ENCODE peak calls at places on chromosomes 1 and 21, in nine cellular contexts. U is progenitor cell of endocrine pancreas, P is upper lobe of right lung, E is foreskin fibroblast, L is mucosa of descending colon, R is fibroblast of lung, A is RWPE1, S is cardiac fibroblast, W is endothelial cell. O is an unnamed sample.

GRCh38 chr1:3453891-3454810 is at the start of gene ARHGEF16:
- DNase-seq in U (peak), L (peak), W (peak), A (peak), P (peak), R (peak), S (peak), E (peak), O (no peak)

GRCh38 chr1:245393694-245394093 is 238.9 kb downstream of the KIF26B start:
- DNase-seq in R (no peak), E (no peak), L (no peak), A (no peak), U (no peak), S (no peak), P (no peak), W (no peak), O (no peak)

GRCh38 chr1:153404768-153405167 is 11.6 kb upstream of the S100A7A start:
- DNase-seq in P (peak), L (no peak), S (no peak), W (peak), U (no peak), E (peak), A (peak), R (no peak), O (no peak)

GRCh38 chr1:207004931-207005830 is 27.4 kb downstream of the C1orf116 start:
- DNase-seq in E (peak), P (no peak), R (peak), S (peak), W (peak), L (no peak), U (no peak), A (peak), O (no peak)

GRCh38 chr1:5222626-5223025 is 568.2 kb downstream of the AJAP1 start:
- DNase-seq in E (no peak), A (no peak), P (no peak), R (no peak), W (no peak), L (no peak), U (no peak), S (no peak), O (no peak)

GRCh38 chr1:13830170-13830569 is 130.2 kb downstream of the PRDM2 start:
- DNase-seq in R (no peak), P (no peak), S (no peak), W (no peak), E (no peak), L (no peak), A (no peak), U (no peak), O (no peak)

GRCh38 chr1:230173176-230173575 is 106.1 kb downstream of the GALNT2 start:
- DNase-seq in A (no peak), S (no peak), W (no peak), E (no peak), L (no peak), P (no peak), U (no peak), R (no peak), O (no peak)

GRCh38 chr1:223230161-223230881 is 87.3 kb upstream of the TLR5 start:
- DNase-seq in P (no peak), A (peak), S (peak), E (peak), R (peak), L (no peak), W (no peak), U (no peak), O (no peak)

GRCh38 chr1:241775021-241775420 is 73.0 kb upstream of the EXO1 start:
- DNase-seq in L (no peak), R (no peak), W (no peak), E (no peak), A (peak), U (no peak), S (no peak), P (no peak), O (no peak)

DNA sequence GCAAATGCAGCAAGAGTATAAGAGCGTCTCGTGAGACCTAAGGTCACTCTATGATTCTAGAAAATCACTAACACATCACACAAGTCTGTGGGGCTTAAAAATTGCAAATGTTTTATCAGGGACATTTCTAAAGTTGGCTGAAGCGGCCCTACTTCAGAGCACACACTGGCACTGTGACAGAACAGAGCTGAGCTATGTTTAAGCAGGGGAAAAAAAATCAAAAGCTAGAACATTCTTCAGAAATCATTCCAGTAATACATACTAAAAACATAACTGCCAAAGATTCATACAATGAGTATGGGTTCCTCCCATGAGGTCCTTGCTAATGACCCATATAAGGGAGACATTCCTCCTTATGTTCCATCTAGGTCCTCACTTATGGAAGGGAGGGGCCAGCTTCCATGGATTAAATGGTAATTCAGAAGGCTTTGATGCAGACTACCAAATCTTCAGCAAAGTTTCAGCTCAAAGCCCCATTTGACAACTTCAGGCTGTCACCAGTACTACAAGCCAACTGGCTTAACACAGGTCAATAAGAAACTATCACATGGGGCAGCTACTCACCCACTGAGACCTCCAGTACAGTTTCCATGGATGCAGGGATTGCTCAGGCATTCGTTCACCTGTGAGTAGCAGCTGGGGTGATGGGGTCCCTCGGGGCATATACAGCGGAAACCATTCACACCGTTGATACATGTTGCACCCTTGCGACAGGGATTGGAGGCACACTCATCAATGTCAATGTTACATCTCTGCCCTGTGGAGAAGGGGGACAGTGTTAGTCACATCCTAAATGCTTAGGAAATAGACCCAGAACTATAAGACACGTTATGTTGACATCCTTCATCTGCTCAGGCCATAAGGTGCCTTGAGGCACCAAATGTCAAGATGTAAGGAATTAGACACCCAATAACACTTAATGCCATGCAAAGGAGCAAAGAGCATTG is 58.4 kb upstream of the ADAM30 start:
- DNase-seq in R (no peak), L (no peak), U (no peak), S (no peak), W (no peak), E (no peak), P (no peak), A (no peak), O (no peak)
- TF ChIP-seq CTCF in R (no peak), L (no peak), U (no peak), S (peak), W (peak), E (no peak), P (no peak), A (no peak), O (no peak)

GRCh38 chr1:26127235-26128163 is 15.9 kb downstream of the PDIK1L start:
- DNase-seq in R (no peak), A (no peak), W (no peak), E (no peak), P (no peak), S (peak), U (no peak), L (no peak), O (no peak)
- TF ChIP-seq CTCF in R (no peak), A (no peak), W (no peak), E (no peak), P (no peak), S (no peak), U (no peak), L (no peak), O (no peak)

GRCh38 chr21:25341981-25342380 is 265.3 kb downstream of the MRPL39 start:
- DNase-seq in R (no peak), L (no peak), W (no peak), E (no peak), A (no peak), P (no peak), U (no peak), S (no peak), O (no peak)

GRCh38 chr21:25342811-25343210 is 264.5 kb downstream of the MRPL39 start:
- DNase-seq in U (no peak), P (no peak), L (no peak), E (peak), S (peak), W (no peak), R (no peak), A (no peak), O (no peak)

GRCh38 chr21:25338415-25338814 is 268.9 kb downstream of the MRPL39 start:
- DNase-seq in S (no peak), W (no peak), R (no peak), A (no peak), P (no peak), E (no peak), U (no peak), L (no peak), O (no peak)

DNA sequence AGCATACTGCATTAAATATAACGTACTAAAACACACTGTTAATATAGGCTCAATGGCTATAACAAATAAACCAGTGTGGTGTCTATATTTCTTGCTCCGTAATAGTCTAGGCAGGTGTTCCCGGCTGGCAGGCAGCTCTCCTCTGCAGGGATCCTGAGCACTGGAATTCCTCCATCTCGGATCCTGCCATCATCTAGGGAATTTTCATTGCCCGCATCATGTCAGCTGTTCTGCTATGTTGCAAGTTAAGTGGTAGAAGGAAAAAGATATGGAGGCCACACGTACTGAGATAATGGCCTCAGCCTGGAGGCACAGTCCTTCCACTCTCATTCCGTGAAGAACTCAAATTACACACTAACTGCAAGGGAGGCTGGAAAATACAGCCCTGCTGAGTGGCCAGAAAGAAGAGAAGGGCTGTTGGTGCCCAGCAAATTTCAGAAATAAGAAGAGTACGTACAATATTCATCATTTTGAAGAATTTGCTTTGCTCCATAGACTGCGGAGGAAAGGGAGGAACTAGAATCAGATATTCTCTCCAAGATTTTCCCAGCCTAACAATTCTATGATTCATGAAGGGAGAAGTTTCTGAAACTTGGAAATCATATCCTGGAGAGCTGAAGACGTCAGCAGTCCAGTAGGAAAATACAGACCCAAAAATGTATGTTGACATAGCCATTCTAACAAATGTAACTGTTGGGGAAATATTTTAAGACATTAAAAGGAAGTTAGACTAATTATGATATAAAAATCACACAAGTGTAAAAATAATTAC is 263.3 kb downstream of the MRPL39 start:
- DNase-seq in S (no peak), R (no peak), W (no peak), P (no peak), A (no peak), L (no peak), U (no peak), E (no peak), O (no peak)
- TF ChIP-seq CTCF in S (no peak), R (no peak), W (no peak), P (no peak), A (no peak), L (no peak), U (no peak), E (no peak), O (no peak)

DNA sequence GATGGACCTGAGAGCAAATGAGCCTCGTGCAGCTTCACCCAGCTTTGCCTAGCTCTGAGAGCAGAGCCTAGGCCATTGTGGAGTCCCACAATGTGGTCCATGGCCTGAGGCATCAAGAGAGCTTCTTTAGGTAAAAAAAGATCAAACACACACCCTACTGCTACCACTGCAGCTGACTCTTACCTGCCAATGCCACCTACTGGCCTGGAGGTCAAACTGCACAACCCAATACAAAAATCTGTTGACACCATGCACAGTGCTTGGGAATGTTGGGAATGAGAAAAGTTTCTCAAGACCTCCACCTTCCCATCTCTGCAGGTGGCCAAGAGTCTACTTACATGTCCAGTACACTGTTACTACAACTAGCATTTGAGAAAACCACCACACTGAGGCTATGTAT is 60.6 kb downstream of the UCHL5 start:
- DNase-seq in L (no peak), W (no peak), E (no peak), P (no peak), U (no peak), A (no peak), S (no peak), R (no peak), O (no peak)
- TF ChIP-seq CTCF in L (no peak), W (peak), E (peak), P (peak), U (no peak), A (no peak), S (peak), R (peak), O (no peak)

GRCh38 chr1:93749894-93750301 is 68.3 kb upstream of the BCAR3 start:
- DNase-seq in W (peak), E (peak), U (no peak), A (no peak), R (no peak), S (no peak), L (no peak), P (no peak), O (no peak)
- TF ChIP-seq CTCF in W (no peak), E (no peak), U (peak), A (no peak), R (peak), S (peak), L (no peak), P (peak), O (peak)

O was measured in D721Med.